ENCODE peak calls at places on chromosome 13, in six cellular contexts. One of them, this sample, is unnamed.

GRCh38 chr13:40433577-40433976 is 232.9 kb downstream of the FOXO1 start:
- DNase-seq in HT1080: peak; percentile 67
- DNase-seq in endothelial cell: no peak
- DNase-seq in thoracic aorta: no peak
- DNase-seq in A549: no peak
- DNase-seq in kidney tubule cell: no peak
- DNase-seq in this sample: no peak

GRCh38 chr13:110258876-110259631 is 47.9 kb downstream of the COL4A1 start:
- DNase-seq in endothelial cell: no peak
- DNase-seq in kidney tubule cell: no peak
- DNase-seq in A549: no peak
- DNase-seq in HT1080: peak; percentile 28
- DNase-seq in thoracic aorta: no peak
- DNase-seq in this sample: no peak

GRCh38 chr13:99027661-99028425 is 50.0 kb upstream of the DOCK9 start:
- DNase-seq in endothelial cell: no peak
- DNase-seq in HT1080: no peak
- DNase-seq in kidney tubule cell: no peak
- DNase-seq in thoracic aorta: no peak
- DNase-seq in A549: no peak
- DNase-seq in this sample: no peak

GRCh38 chr13:106101201-106101600 is 434.3 kb downstream of the EFNB2 start:
- DNase-seq in A549: no peak
- DNase-seq in endothelial cell: no peak
- DNase-seq in kidney tubule cell: no peak
- DNase-seq in HT1080: no peak
- DNase-seq in thoracic aorta: no peak
- DNase-seq in this sample: no peak

GRCh38 chr13:34376483-34376882 is 558.5 kb downstream of the RFC3 start:
- DNase-seq in HT1080: no peak
- DNase-seq in A549: no peak
- DNase-seq in thoracic aorta: no peak
- DNase-seq in kidney tubule cell: no peak
- DNase-seq in endothelial cell: no peak
- DNase-seq in this sample: no peak

GRCh38 chr13:105817498-105817897 is 718.0 kb downstream of the EFNB2 start:
- DNase-seq in HT1080: no peak
- DNase-seq in kidney tubule cell: peak; percentile 4
- DNase-seq in A549: no peak
- DNase-seq in endothelial cell: no peak
- DNase-seq in thoracic aorta: no peak
- DNase-seq in this sample: no peak

GRCh38 chr13:79547821-79548220 is 66.9 kb downstream of the NDFIP2 start:
- DNase-seq in kidney tubule cell: no peak
- DNase-seq in thoracic aorta: no peak
- DNase-seq in HT1080: no peak
- DNase-seq in A549: no peak
- DNase-seq in endothelial cell: no peak
- DNase-seq in this sample: no peak

GRCh38 chr13:107518292-107518691 is 697.0 kb downstream of the LIG4 start:
- DNase-seq in kidney tubule cell: peak; percentile 2
- DNase-seq in endothelial cell: no peak
- DNase-seq in A549: no peak
- DNase-seq in thoracic aorta: no peak
- DNase-seq in HT1080: no peak
- DNase-seq in this sample: no peak

GRCh38 chr13:112132142-112132541 is 65.2 kb downstream of the SOX1 start:
- DNase-seq in HT1080: no peak
- DNase-seq in thoracic aorta: no peak
- DNase-seq in kidney tubule cell: no peak
- DNase-seq in endothelial cell: no peak
- DNase-seq in A549: no peak
- DNase-seq in this sample: no peak

This sample was measured in pancreas.